ENCODE peak calls at places on chromosome X, in ten cellular contexts. U is natural killer cell, P is thoracic aorta, A is adrenal gland, S is tibial nerve, M is neural crest cell, B is pancreas, Y is heart left ventricle, O is A549, L is mesothelial cell of epicardium. I is an unnamed sample.

GRCh38 chrX:51743179-51743957 is at the start of gene GSPT2:
- DNase-seq in Y (peak), B (peak), L (peak), M (peak), A (peak), U (peak), O (peak), P (no peak), S (peak), I (peak)

GRCh38 chrX:75547783-75548182 is 24.9 kb upstream of the ZDHHC15 start:
- DNase-seq in P (peak), A (peak), M (no peak), Y (peak), L (no peak), S (peak), B (peak), U (no peak), O (no peak), I (peak)

GRCh38 chrX:154382483-154383069 is 3.5 kb downstream of the EMD start:
- DNase-seq in U (no peak), B (no peak), L (no peak), M (no peak), O (no peak), Y (no peak), S (no peak), A (no peak), P (no peak), I (no peak)

GRCh38 chrX:153925739-153926593 is at the start of gene ARHGAP4:
- DNase-seq in U (peak), A (no peak), B (peak), Y (no peak), O (no peak), S (no peak), M (no peak), P (no peak), L (no peak), I (no peak)

GRCh38 chrX:58025979-58026378 is 115.7 kb upstream of the ZXDA start:
- DNase-seq in A (peak), P (no peak), U (no peak), O (peak), Y (no peak), L (no peak), B (no peak), M (no peak), S (no peak), I (no peak)

GRCh38 chrX:78574306-78574705 is 84.8 kb downstream of the RTL3 start:
- DNase-seq in Y (no peak), O (no peak), P (no peak), S (no peak), M (no peak), A (no peak), B (no peak), U (no peak), L (no peak), I (no peak)

GRCh38 chrX:50068293-50068568 is 132.6 kb downstream of the AKAP4 start:
- DNase-seq in O (no peak), P (no peak), S (no peak), M (no peak), A (no peak), L (no peak), Y (no peak), U (no peak), B (no peak), I (no peak)

GRCh38 chrX:55489315-55490009 is at the start of gene USP51:
- DNase-seq in P (no peak), Y (peak), L (peak), M (peak), A (peak), B (peak), O (peak), S (peak), U (no peak), I (no peak)

GRCh38 chrX:150897371-150898319 is 823 bp downstream of the CD99L2 start:
- DNase-seq in A (peak), L (no peak), Y (no peak), S (no peak), M (no peak), O (peak), P (no peak), U (peak), B (no peak), I (no peak)

GRCh38 chrX:43003939-43004338 is 226.0 kb upstream of the PPP1R2C start:
- DNase-seq in Y (no peak), A (no peak), U (no peak), L (no peak), O (no peak), P (no peak), M (no peak), B (no peak), S (no peak), I (no peak)

GRCh38 chrX:135009838-135010237 is 12.5 kb downstream of the RTL8B start:
- DNase-seq in U (no peak), O (no peak), P (no peak), A (no peak), B (no peak), L (no peak), Y (no peak), S (no peak), M (no peak), I (no peak)

GRCh38 chrX:43882294-43882681 is at the start of gene MAOB:
- DNase-seq in Y (peak), P (no peak), O (no peak), B (peak), S (no peak), M (peak), A (peak), U (no peak), L (no peak), I (no peak)

GRCh38 chrX:136387951-136388502 is 87.3 kb downstream of the ADGRG4 start:
- DNase-seq in L (no peak), B (no peak), P (no peak), O (no peak), A (peak), U (no peak), M (no peak), Y (no peak), S (no peak), I (no peak)

GRCh38 chrX:43644124-43644701 is 11.9 kb upstream of the MAOA start:
- DNase-seq in S (no peak), O (peak), Y (no peak), U (no peak), B (no peak), M (no peak), L (no peak), A (no peak), P (no peak), I (no peak)

GRCh38 chrX:74015379-74016019 is 288.5 kb upstream of the ZCCHC13 start:
- DNase-seq in U (peak), O (peak), P (peak), A (peak), M (peak), L (peak), B (no peak), S (peak), Y (peak), I (peak)

GRCh38 chrX:70480660-70481018 is 36.0 kb downstream of the DLG3 start:
- DNase-seq in P (no peak), M (no peak), S (no peak), B (no peak), A (no peak), U (no peak), O (no peak), Y (peak), L (no peak), I (no peak)

GRCh38 chrX:133569217-133569616 is 153.9 kb upstream of the GPC4 start:
- DNase-seq in M (no peak), L (no peak), U (no peak), S (no peak), Y (no peak), P (no peak), B (no peak), A (no peak), O (no peak), I (no peak)

GRCh38 chrX:12955882-12956703 is 18.8 kb upstream of the TMSB4X start:
- DNase-seq in O (no peak), P (no peak), S (no peak), A (peak), B (no peak), Y (peak), L (no peak), U (peak), M (no peak), I (no peak)

GRCh38 chrX:20515841-20516461 is 249.2 kb upstream of the RPS6KA3 start:
- DNase-seq in L (no peak), O (peak), A (no peak), B (no peak), U (peak), P (no peak), M (no peak), S (no peak), Y (no peak), I (no peak)

GRCh38 chrX:103376979-103377324 is 614 bp downstream of the BEX3 start:
- DNase-seq in B (no peak), L (no peak), Y (peak), P (no peak), S (no peak), O (no peak), A (no peak), U (no peak), M (peak), I (no peak)

GRCh38 chrX:153400146-153401132 is 711 bp downstream of the PNMA6E start:
- DNase-seq in Y (peak), M (peak), O (peak), S (no peak), U (peak), A (peak), L (no peak), B (no peak), P (no peak), I (no peak)

GRCh38 chrX:10722804-10723364 is 102.5 kb upstream of the MID1 start:
- DNase-seq in S (peak), A (peak), O (peak), M (peak), B (no peak), Y (peak), U (no peak), L (peak), P (no peak), I (peak)

GRCh38 chrX:44945736-44946135 is 72.7 kb downstream of the KDM6A start:
- DNase-seq in P (no peak), A (no peak), L (no peak), M (no peak), S (no peak), Y (no peak), O (no peak), B (no peak), U (no peak), I (no peak)

GRCh38 chrX:47802589-47802988 is 34.1 kb upstream of the ZNF81 start:
- DNase-seq in A (no peak), P (no peak), M (no peak), U (no peak), Y (no peak), L (no peak), B (no peak), S (no peak), O (peak), I (no peak)

GRCh38 chrX:73851014-73852009 is 288.3 kb downstream of the CHIC1 start:
- DNase-seq in B (peak), A (no peak), Y (peak), O (no peak), U (no peak), L (no peak), P (no peak), S (no peak), M (no peak), I (no peak)

GRCh38 chrX:119015407-119016242 is 41.2 kb downstream of the LONRF3 start:
- DNase-seq in U (no peak), A (peak), L (no peak), S (no peak), M (no peak), P (peak), Y (peak), B (no peak), O (peak), I (peak)

GRCh38 chrX:136666088-136666487 is 18.1 kb downstream of the CD40LG start:
- DNase-seq in B (no peak), P (no peak), O (no peak), A (no peak), M (no peak), U (no peak), L (no peak), S (no peak), Y (no peak), I (no peak)

GRCh38 chrX:84737471-84737871 is 235.2 kb upstream of the HDX start:
- DNase-seq in M (no peak), P (no peak), O (no peak), U (no peak), S (no peak), B (no peak), Y (no peak), A (no peak), L (no peak), I (no peak)

GRCh38 chrX:23779025-23779424 is 3.9 kb upstream of the SAT1 start:
- DNase-seq in S (no peak), P (no peak), M (no peak), U (no peak), L (no peak), Y (no peak), O (peak), A (no peak), B (no peak), I (no peak)

GRCh38 chrX:132614297-132614696 is 125.5 kb upstream of the MBNL3 start:
- DNase-seq in S (no peak), M (no peak), U (no peak), B (no peak), O (no peak), Y (no peak), P (no peak), A (peak), L (no peak), I (no peak)

GRCh38 chrX:130097507-130098201 is 12.6 kb downstream of the ELF4 start:
- DNase-seq in L (peak), O (no peak), P (no peak), Y (no peak), M (no peak), S (no peak), U (no peak), A (peak), B (no peak), I (no peak)

GRCh38 chrX:154025230-154025629 is 5.5 kb upstream of the IRAK1 start:
- DNase-seq in O (no peak), Y (no peak), L (no peak), S (no peak), B (no peak), U (no peak), A (no peak), P (no peak), M (no peak), I (no peak)

GRCh38 chrX:96480081-96480480 is 204.6 kb upstream of the DIAPH2 start:
- DNase-seq in U (no peak), B (no peak), P (no peak), M (no peak), Y (no peak), A (no peak), O (no peak), L (no peak), S (no peak), I (no peak)

GRCh38 chrX:22526339-22526738 is 253.6 kb downstream of the CBLL2 start:
- DNase-seq in O (no peak), B (no peak), A (no peak), M (no peak), U (no peak), L (no peak), P (no peak), S (no peak), Y (no peak), I (no peak)

DNA sequence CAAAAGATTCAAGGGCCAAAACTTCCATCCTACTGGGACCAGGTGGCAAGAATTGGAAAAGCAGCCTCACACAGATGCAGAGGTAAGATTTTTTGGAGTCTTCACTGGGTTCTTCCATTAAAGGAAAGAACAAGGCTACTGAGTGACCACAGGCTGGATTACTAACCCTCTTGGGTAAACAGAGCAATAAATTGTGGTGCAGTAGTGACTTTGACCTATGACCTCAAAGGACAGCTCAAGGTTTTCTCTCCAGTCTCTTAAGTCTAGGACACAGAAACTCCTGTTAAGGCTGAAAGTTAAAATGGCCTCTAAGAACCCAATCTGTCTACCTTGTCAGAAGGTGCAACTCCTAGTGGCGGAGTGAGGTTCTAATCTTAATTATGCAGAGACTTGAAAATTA is 464.9 kb downstream of the SMARCA1 start:
- DNase-seq in M (no peak), O (no peak), S (no peak), L (no peak), U (no peak), Y (no peak), P (no peak), A (no peak), B (no peak), I (no peak)
- TF ChIP-seq CTCF in M (peak), O (no peak), S (no peak), L (no peak), U (no peak), Y (no peak), P (no peak), A (no peak), B (no peak), I (no peak)

GRCh38 chrX:117985241-117985640 is 131.4 kb downstream of the KLHL13 start:
- DNase-seq in O (no peak), A (no peak), B (no peak), Y (no peak), M (no peak), U (no peak), S (no peak), P (no peak), L (no peak), I (no peak)
- TF ChIP-seq CTCF in O (no peak), A (no peak), B (no peak), Y (peak), M (peak), U (no peak), S (no peak), P (no peak), L (no peak), I (no peak)

DNA sequence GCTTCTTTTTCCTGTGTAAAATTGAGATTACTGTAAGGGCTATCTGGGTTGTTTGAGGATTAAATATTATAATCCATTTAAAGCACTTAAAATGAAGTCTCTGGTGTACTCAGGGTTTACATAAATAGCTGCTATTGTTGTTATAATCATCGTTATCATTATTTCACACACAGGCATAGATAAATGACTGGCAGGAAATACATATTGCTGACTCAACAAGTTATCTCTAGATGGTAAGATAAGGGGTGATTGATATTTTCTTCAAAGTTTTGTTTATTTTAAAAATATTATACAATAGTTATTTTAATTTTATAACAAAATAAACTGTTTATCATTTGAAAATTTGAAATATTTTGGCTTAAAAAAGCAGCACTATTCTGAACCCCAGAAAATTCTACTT is 134.3 kb upstream of the DCAF12L2 start:
- DNase-seq in U (no peak), M (no peak), L (no peak), P (no peak), S (no peak), O (no peak), B (no peak), Y (no peak), A (no peak), I (no peak)
- TF ChIP-seq CTCF in U (no peak), M (no peak), L (no peak), P (no peak), S (no peak), O (no peak), B (no peak), Y (no peak), A (no peak), I (no peak)

GRCh38 chrX:40097101-40097491 is 662 bp downstream of the BCOR start:
- DNase-seq in U (no peak), P (no peak), S (no peak), A (peak), M (no peak), O (peak), Y (peak), L (no peak), B (peak), I (no peak)

GRCh38 chrX:40096395-40097091 is 1.2 kb downstream of the BCOR start:
- DNase-seq in Y (peak), S (no peak), O (peak), P (no peak), B (peak), U (peak), L (no peak), M (no peak), A (peak), I (no peak)

GRCh38 chrX:40098264-40099045 is 697 bp upstream of the BCOR start:
- DNase-seq in Y (peak), M (no peak), B (peak), U (peak), P (no peak), S (no peak), L (peak), O (peak), A (peak), I (no peak)

GRCh38 chrX:40099046-40099968 is 1.5 kb upstream of the BCOR start:
- DNase-seq in M (no peak), B (peak), S (no peak), Y (peak), U (no peak), A (peak), P (no peak), O (peak), L (no peak), I (no peak)

GRCh38 chrX:40097492-40098263 is at the start of gene BCOR:
- DNase-seq in Y (peak), L (peak), P (no peak), B (peak), A (peak), U (peak), M (peak), O (peak), S (no peak), I (no peak)
- TF ChIP-seq CTCF in Y (no peak), L (no peak), P (no peak), B (no peak), A (no peak), U (no peak), M (no peak), O (no peak), S (no peak), I (no peak)

DNA sequence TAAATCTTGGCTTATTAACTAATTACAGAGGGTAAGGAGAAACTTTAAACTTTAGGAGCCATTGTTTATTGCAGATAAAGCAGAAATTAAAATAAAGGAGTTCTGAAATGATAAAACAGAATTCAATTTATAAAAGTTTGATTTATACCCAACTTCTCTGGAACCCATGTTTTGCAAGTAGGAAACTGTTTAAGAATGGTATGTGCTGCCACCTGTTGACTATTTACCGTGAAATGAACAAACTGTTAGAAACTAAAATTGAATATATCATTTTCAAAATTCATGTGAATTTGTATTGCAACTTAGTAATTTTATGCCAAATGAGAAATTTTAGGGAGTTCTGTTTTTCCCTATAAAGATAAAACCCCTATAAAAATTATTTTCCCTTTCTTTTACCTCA is 11.0 kb upstream of the TBC1D8B start:
- DNase-seq in U (no peak), P (no peak), M (no peak), B (no peak), O (no peak), S (no peak), A (no peak), L (no peak), Y (no peak), I (no peak)
- TF ChIP-seq CTCF in U (no peak), P (no peak), M (peak), B (no peak), O (peak), S (peak), A (peak), L (no peak), Y (no peak), I (no peak)

GRCh38 chrX:94576367-94577004 is 902.5 kb downstream of the FAM133A start:
- DNase-seq in B (no peak), P (no peak), M (no peak), L (no peak), S (no peak), A (no peak), U (no peak), Y (no peak), O (no peak), I (no peak)
- TF ChIP-seq CTCF in B (peak), P (no peak), M (peak), L (peak), S (peak), A (no peak), U (no peak), Y (no peak), O (no peak), I (no peak)

GRCh38 chrX:45956222-45956867 is 588.9 kb downstream of the ZNF674 start:
- DNase-seq in P (no peak), M (no peak), A (no peak), S (no peak), Y (no peak), U (no peak), O (no peak), B (no peak), L (no peak), I (no peak)
- TF ChIP-seq CTCF in P (no peak), M (no peak), A (no peak), S (no peak), Y (no peak), U (no peak), O (no peak), B (no peak), L (no peak), I (no peak)

DNA sequence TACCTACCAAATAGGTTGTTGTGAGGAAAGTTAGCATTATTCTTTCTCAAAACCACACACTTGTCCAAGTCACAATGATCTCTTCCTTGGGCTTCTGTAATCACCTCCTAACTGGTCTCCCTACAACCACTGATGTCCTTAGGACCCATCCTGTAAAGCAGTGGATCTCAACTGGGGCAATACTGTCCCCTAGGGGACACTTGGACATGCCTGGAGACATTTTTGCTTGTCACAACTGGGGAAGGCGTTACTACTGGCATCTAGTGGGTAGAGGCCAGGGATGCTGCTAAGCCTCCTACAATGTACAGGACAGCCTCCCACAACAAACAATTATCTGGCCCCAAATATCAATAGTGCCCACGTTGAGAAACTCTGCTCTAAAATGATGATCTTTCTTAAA is 118.7 kb upstream of the AP1S2 start:
- DNase-seq in L (no peak), P (no peak), M (peak), B (no peak), A (peak), U (no peak), Y (peak), O (peak), S (no peak), I (no peak)
- TF ChIP-seq CTCF in L (peak), P (no peak), M (peak), B (no peak), A (peak), U (no peak), Y (peak), O (no peak), S (peak), I (peak)